ENCODE peak calls at places on chromosomes 11 and 22, in five cellular contexts. G is A549, R is IMR-90, W is H1, H is K562. N is an unnamed sample. For H3K9me3, the result is how much of the 10 kb centered on the place peaks cover.

GRCh38 chr11:8768625-8769333 is 86.2 kb downstream of the RPL27A start:
- DNase-seq in G (peak), R (peak), W (no peak), H (peak), N (no peak)

GRCh38 chr11:34354782-34355181 is 3.0 kb downstream of the ABTB2 start:
- DNase-seq in G (peak), R (peak), W (no peak), H (no peak), N (no peak)

GRCh38 chr22:37696657-37697539 is at the start of gene TRIOBP:
- DNase-seq in G (peak), R (peak), W (peak), H (peak), N (peak)

GRCh38 chr11:70913715-70914231 is 338.6 kb downstream of the SHANK2 start:
- DNase-seq in G (no peak), R (no peak), W (peak), H (no peak), N (no peak)

GRCh38 chr11:81165164-81165563 is 1568.5 kb downstream of the FAM181B start:
- DNase-seq in G (no peak), R (no peak), W (no peak), H (no peak), N (no peak)

GRCh38 chr11:45621541-45621940 is 43.9 kb downstream of the CHST1 start:
- DNase-seq in G (no peak), R (no peak), W (no peak), H (no peak), N (no peak)

GRCh38 chr11:15208570-15209222 is 94.0 kb downstream of the INSC start:
- DNase-seq in G (peak), R (peak), W (peak), H (peak), N (peak)

GRCh38 chr11:77197626-77198320 is 69.7 kb downstream of the MYO7A start:
- DNase-seq in G (no peak), R (no peak), W (no peak), H (no peak), N (no peak)

GRCh38 chr11:100876826-100877545 is 189.9 kb downstream of the ARHGAP42 start:
- DNase-seq in G (peak), R (peak), W (no peak), H (no peak), N (no peak)
- H3K9me3 ChIP-seq in G (under half), R (under half), W (under half), H (under half), N (under half)

DNA sequence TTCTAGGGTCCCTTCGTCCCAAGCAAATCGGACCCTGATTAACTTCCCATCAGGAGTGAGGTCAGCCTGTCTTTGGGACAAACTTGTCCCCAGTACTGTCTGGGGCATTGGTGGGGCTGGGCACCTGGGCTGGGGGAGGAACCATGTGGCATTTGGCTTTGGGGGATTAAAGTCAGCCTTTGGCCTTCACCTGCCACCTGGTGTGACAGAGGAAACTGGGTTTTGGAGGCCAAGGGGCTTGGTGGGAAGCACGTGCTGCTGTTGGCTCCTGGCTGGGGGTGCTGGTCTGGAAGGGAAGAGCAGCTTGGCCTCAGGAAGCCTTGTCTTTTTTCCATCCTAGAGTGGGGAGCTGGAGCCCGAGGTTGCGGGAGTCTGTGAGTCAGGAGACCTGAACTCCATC is 78.4 kb upstream of the NECTIN1 start:
- DNase-seq in G (no peak), R (no peak), W (no peak), H (no peak), N (no peak)
- TF ChIP-seq USF2 in G (no peak), R (no peak), W (no peak), H (no peak), N (no peak)

GRCh38 chr22:48331266-48331665 is 1496.4 kb downstream of the BRD1 start:
- DNase-seq in G (no peak), R (no peak), W (no peak), H (no peak), N (no peak)
- H3K9me3 ChIP-seq in G (under half), R (half or more), W (under half), H (under half), N (under half)

GRCh38 chr11:74306440-74307175 is 4.8 kb downstream of the P4HA3 start:
- DNase-seq in G (no peak), R (no peak), W (no peak), H (no peak), N (no peak)

GRCh38 chr11:74312321-74312720 is 881 bp upstream of the P4HA3 start:
- DNase-seq in G (peak), R (no peak), W (no peak), H (no peak), N (no peak)

GRCh38 chr11:74311352-74311926 is at the start of gene P4HA3:
- DNase-seq in G (peak), R (peak), W (peak), H (peak), N (peak)

GRCh38 chr11:74310857-74311256 is 583 bp downstream of the P4HA3 start:
- DNase-seq in G (no peak), R (no peak), W (no peak), H (no peak), N (no peak)

DNA sequence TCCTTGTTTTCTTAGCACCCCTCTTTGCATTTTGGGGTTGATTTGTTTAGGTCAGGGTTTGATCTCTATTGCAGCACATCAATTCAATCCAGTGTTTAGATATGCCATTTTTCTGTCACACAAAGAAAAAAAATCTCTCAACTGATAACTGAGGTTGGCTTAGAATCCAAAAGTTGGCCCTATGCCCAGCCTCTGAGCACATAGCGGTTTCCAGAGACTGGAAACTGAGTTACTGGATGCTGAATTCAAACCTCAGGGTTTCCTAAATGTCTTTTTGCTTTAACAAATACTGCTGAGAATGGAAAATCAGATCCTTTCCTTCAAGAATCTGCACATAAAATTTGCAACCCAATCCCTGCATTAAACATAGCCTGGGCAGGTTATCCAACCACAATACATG is 4.0 kb downstream of the P4HA3 start:
- DNase-seq in G (no peak), R (peak), W (no peak), H (no peak), N (peak)
- TF ChIP-seq USF2 in G (no peak), R (no peak), W (no peak), H (no peak), N (no peak)